ENCODE peak calls at places on chromosome 17, in ten cellular contexts. One of them, this sample, is unnamed.
A peak's percentile ranks its signal among the peaks of the same experiment; 100 is the strongest.

GRCh38 chr17:42653179-42654124 is 5.6 kb upstream of the TUBG2 start:
- DNase-seq in A549: no peak
- DNase-seq in tibial artery: peak; percentile 89
- DNase-seq in uterus: peak; percentile 82
- DNase-seq in tibial nerve: peak; percentile 61
- DNase-seq in AG09309: peak; percentile 53
- DNase-seq in fibroblast of pulmonary artery: peak; percentile 70
- DNase-seq in H7: peak; percentile 82
- DNase-seq in colonic mucosa: peak; percentile 54
- DNase-seq in astrocyte of the spinal cord: peak; percentile 73
- DNase-seq in this sample: no peak

GRCh38 chr17:44749076-44750020 is 9.4 kb upstream of the ADAM11 start:
- DNase-seq in A549: no peak
- DNase-seq in tibial artery: no peak
- DNase-seq in uterus: peak; percentile 48
- DNase-seq in tibial nerve: no peak
- DNase-seq in AG09309: no peak
- DNase-seq in fibroblast of pulmonary artery: no peak
- DNase-seq in H7: peak; percentile 64
- DNase-seq in colonic mucosa: no peak
- DNase-seq in astrocyte of the spinal cord: no peak
- DNase-seq in this sample: no peak

GRCh38 chr17:37062036-37062435 is 113.3 kb downstream of the AATF start:
- DNase-seq in A549: no peak
- DNase-seq in tibial artery: no peak
- DNase-seq in uterus: no peak
- DNase-seq in tibial nerve: no peak
- DNase-seq in AG09309: no peak
- DNase-seq in fibroblast of pulmonary artery: no peak
- DNase-seq in H7: peak; percentile 22
- DNase-seq in colonic mucosa: no peak
- DNase-seq in astrocyte of the spinal cord: no peak
- DNase-seq in this sample: no peak

GRCh38 chr17:1860978-1861377 is 31.2 kb downstream of the RPA1 start:
- DNase-seq in A549: no peak
- DNase-seq in tibial artery: no peak
- DNase-seq in uterus: no peak
- DNase-seq in tibial nerve: no peak
- DNase-seq in AG09309: no peak
- DNase-seq in fibroblast of pulmonary artery: no peak
- DNase-seq in H7: no peak
- DNase-seq in colonic mucosa: no peak
- DNase-seq in astrocyte of the spinal cord: no peak
- DNase-seq in this sample: no peak

GRCh38 chr17:34243732-34244299 is 11.3 kb upstream of the CCL2 start:
- DNase-seq in A549: no peak
- DNase-seq in tibial artery: no peak
- DNase-seq in uterus: no peak
- DNase-seq in tibial nerve: no peak
- DNase-seq in AG09309: no peak
- DNase-seq in fibroblast of pulmonary artery: no peak
- DNase-seq in H7: no peak
- DNase-seq in colonic mucosa: no peak
- DNase-seq in astrocyte of the spinal cord: no peak
- DNase-seq in this sample: no peak

GRCh38 chr17:8956521-8956920 is 9.0 kb downstream of the PIK3R5 start:
- DNase-seq in A549: no peak
- DNase-seq in tibial artery: no peak
- DNase-seq in uterus: no peak
- DNase-seq in tibial nerve: no peak
- DNase-seq in AG09309: no peak
- DNase-seq in fibroblast of pulmonary artery: no peak
- DNase-seq in H7: no peak
- DNase-seq in colonic mucosa: no peak
- DNase-seq in astrocyte of the spinal cord: no peak
- DNase-seq in this sample: no peak

GRCh38 chr17:36937001-36937960 is at the start of gene LHX1:
- DNase-seq in A549: no peak
- DNase-seq in tibial artery: no peak
- DNase-seq in uterus: no peak
- DNase-seq in tibial nerve: no peak
- DNase-seq in AG09309: no peak
- DNase-seq in fibroblast of pulmonary artery: no peak
- DNase-seq in H7: peak; percentile 87
- DNase-seq in colonic mucosa: no peak
- DNase-seq in astrocyte of the spinal cord: no peak
- DNase-seq in this sample: no peak

GRCh38 chr17:49519781-49520180 is 24.7 kb downstream of the NGFR start:
- DNase-seq in A549: no peak
- DNase-seq in tibial artery: no peak
- DNase-seq in uterus: no peak
- DNase-seq in tibial nerve: peak; percentile 39
- DNase-seq in AG09309: no peak
- DNase-seq in fibroblast of pulmonary artery: no peak
- DNase-seq in H7: peak; percentile 35
- DNase-seq in colonic mucosa: no peak
- DNase-seq in astrocyte of the spinal cord: no peak
- DNase-seq in this sample: no peak

GRCh38 chr17:2380225-2380922 is 20.5 kb downstream of the MNT start:
- DNase-seq in A549: no peak
- DNase-seq in tibial artery: no peak
- DNase-seq in uterus: no peak
- DNase-seq in tibial nerve: no peak
- DNase-seq in AG09309: no peak
- DNase-seq in fibroblast of pulmonary artery: no peak
- DNase-seq in H7: no peak
- DNase-seq in colonic mucosa: no peak
- DNase-seq in astrocyte of the spinal cord: no peak
- DNase-seq in this sample: no peak

GRCh38 chr17:48633266-48633816 is 7.2 kb upstream of the HOXB9 start:
- DNase-seq in A549: no peak
- DNase-seq in tibial artery: no peak
- DNase-seq in uterus: no peak
- DNase-seq in tibial nerve: no peak
- DNase-seq in AG09309: no peak
- DNase-seq in fibroblast of pulmonary artery: no peak
- DNase-seq in H7: peak; percentile 69
- DNase-seq in colonic mucosa: peak; percentile 46
- DNase-seq in astrocyte of the spinal cord: no peak
- DNase-seq in this sample: no peak

GRCh38 chr17:65359016-65359415 is 202.4 kb downstream of the AXIN2 start:
- DNase-seq in A549: no peak
- DNase-seq in tibial artery: no peak
- DNase-seq in uterus: no peak
- DNase-seq in tibial nerve: no peak
- DNase-seq in AG09309: peak; percentile 46
- DNase-seq in fibroblast of pulmonary artery: peak; percentile 78
- DNase-seq in H7: no peak
- DNase-seq in colonic mucosa: no peak
- DNase-seq in astrocyte of the spinal cord: peak; percentile 82
- DNase-seq in this sample: no peak

GRCh38 chr17:31558748-31559646 is 167.5 kb downstream of the RAB11FIP4 start:
- DNase-seq in A549: peak; percentile 91
- DNase-seq in tibial artery: peak; percentile 90
- DNase-seq in uterus: peak; percentile 82
- DNase-seq in tibial nerve: peak; percentile 57
- DNase-seq in AG09309: no peak
- DNase-seq in fibroblast of pulmonary artery: peak; percentile 79
- DNase-seq in H7: peak; percentile 96
- DNase-seq in colonic mucosa: peak; percentile 78
- DNase-seq in astrocyte of the spinal cord: peak; percentile 78
- DNase-seq in this sample: peak; percentile 65

GRCh38 chr17:66524848-66525247 is 222.4 kb downstream of the PRKCA start:
- DNase-seq in A549: no peak
- DNase-seq in tibial artery: no peak
- DNase-seq in uterus: no peak
- DNase-seq in tibial nerve: no peak
- DNase-seq in AG09309: no peak
- DNase-seq in fibroblast of pulmonary artery: no peak
- DNase-seq in H7: no peak
- DNase-seq in colonic mucosa: no peak
- DNase-seq in astrocyte of the spinal cord: no peak
- DNase-seq in this sample: no peak

GRCh38 chr17:18314059-18314730 is 599 bp downstream of the TOP3A start:
- DNase-seq in A549: no peak
- DNase-seq in tibial artery: no peak
- DNase-seq in uterus: no peak
- DNase-seq in tibial nerve: no peak
- DNase-seq in AG09309: no peak
- DNase-seq in fibroblast of pulmonary artery: peak; percentile 16
- DNase-seq in H7: no peak
- DNase-seq in colonic mucosa: peak; percentile 41
- DNase-seq in astrocyte of the spinal cord: peak; percentile 21
- DNase-seq in this sample: no peak

GRCh38 chr17:57420674-57421392 is 164.5 kb downstream of the MSI2 start:
- DNase-seq in A549: no peak
- DNase-seq in tibial artery: no peak
- DNase-seq in uterus: peak; percentile 36
- DNase-seq in tibial nerve: no peak
- DNase-seq in AG09309: no peak
- DNase-seq in fibroblast of pulmonary artery: no peak
- DNase-seq in H7: no peak
- DNase-seq in colonic mucosa: peak; percentile 71
- DNase-seq in astrocyte of the spinal cord: no peak
- DNase-seq in this sample: no peak

GRCh38 chr17:31446195-31446967 is 54.9 kb downstream of the RAB11FIP4 start:
- DNase-seq in A549: no peak
- DNase-seq in tibial artery: no peak
- DNase-seq in uterus: no peak
- DNase-seq in tibial nerve: no peak
- DNase-seq in AG09309: no peak
- DNase-seq in fibroblast of pulmonary artery: peak; percentile 8
- DNase-seq in H7: no peak
- DNase-seq in colonic mucosa: no peak
- DNase-seq in astrocyte of the spinal cord: no peak
- DNase-seq in this sample: no peak

GRCh38 chr17:35587074-35587961 is at the start of gene AP2B1:
- DNase-seq in A549: peak; percentile 95
- DNase-seq in tibial artery: peak; percentile 97
- DNase-seq in uterus: peak; percentile 94
- DNase-seq in tibial nerve: peak; percentile 98
- DNase-seq in AG09309: peak; percentile 81
- DNase-seq in fibroblast of pulmonary artery: peak; percentile 98
- DNase-seq in H7: peak; percentile 85
- DNase-seq in colonic mucosa: peak; percentile 95
- DNase-seq in astrocyte of the spinal cord: peak; percentile 98
- DNase-seq in this sample: peak; percentile 94

GRCh38 chr17:9658593-9659211 is 13.4 kb downstream of the USP43 start:
- DNase-seq in A549: no peak
- DNase-seq in tibial artery: no peak
- DNase-seq in uterus: no peak
- DNase-seq in tibial nerve: no peak
- DNase-seq in AG09309: no peak
- DNase-seq in fibroblast of pulmonary artery: no peak
- DNase-seq in H7: no peak
- DNase-seq in colonic mucosa: peak; percentile 64
- DNase-seq in astrocyte of the spinal cord: peak; percentile 70
- DNase-seq in this sample: no peak

GRCh38 chr17:10149573-10150399 is 48.6 kb downstream of the GAS7 start:
- DNase-seq in A549: no peak
- DNase-seq in tibial artery: no peak
- DNase-seq in uterus: no peak
- DNase-seq in tibial nerve: peak; percentile 39
- DNase-seq in AG09309: no peak
- DNase-seq in fibroblast of pulmonary artery: peak; percentile 78
- DNase-seq in H7: no peak
- DNase-seq in colonic mucosa: no peak
- DNase-seq in astrocyte of the spinal cord: peak; percentile 73
- DNase-seq in this sample: peak; percentile 72

GRCh38 chr17:78986048-78986648 is 6.4 kb upstream of the LGALS3BP start:
- DNase-seq in A549: no peak
- DNase-seq in tibial artery: no peak
- DNase-seq in uterus: no peak
- DNase-seq in tibial nerve: no peak
- DNase-seq in AG09309: no peak
- DNase-seq in fibroblast of pulmonary artery: peak; percentile 81
- DNase-seq in H7: no peak
- DNase-seq in colonic mucosa: peak; percentile 53
- DNase-seq in astrocyte of the spinal cord: peak; percentile 47
- DNase-seq in this sample: peak; percentile 70
- H3K4me3 ChIP-seq in A549: peak overlapping the region; percentile 29
- H3K4me3 ChIP-seq in tibial artery: peak overlapping the region; percentile 36
- H3K4me3 ChIP-seq in uterus: peak overlapping the region; percentile 20
- H3K4me3 ChIP-seq in tibial nerve: no peak overlapping the region
- H3K4me3 ChIP-seq in AG09309: peak overlapping the region; percentile 18
- H3K4me3 ChIP-seq in fibroblast of pulmonary artery: peak overlapping the region; percentile 34
- H3K4me3 ChIP-seq in H7: no peak overlapping the region
- H3K4me3 ChIP-seq in colonic mucosa: no peak overlapping the region
- H3K4me3 ChIP-seq in astrocyte of the spinal cord: peak overlapping the region; percentile 21
- H3K4me3 ChIP-seq in this sample: no peak overlapping the region

GRCh38 chr17:7838291-7839075 is 4.5 kb downstream of the KDM6B start:
- DNase-seq in A549: no peak
- DNase-seq in tibial artery: peak; percentile 62
- DNase-seq in uterus: peak; percentile 48
- DNase-seq in tibial nerve: no peak
- DNase-seq in AG09309: no peak
- DNase-seq in fibroblast of pulmonary artery: peak; percentile 86
- DNase-seq in H7: peak; percentile 83
- DNase-seq in colonic mucosa: peak; percentile 69
- DNase-seq in astrocyte of the spinal cord: peak; percentile 56
- DNase-seq in this sample: no peak
- H3K4me3 ChIP-seq in A549: peak overlapping the region; percentile 34
- H3K4me3 ChIP-seq in tibial artery: peak overlapping the region; percentile 9
- H3K4me3 ChIP-seq in uterus: no peak overlapping the region
- H3K4me3 ChIP-seq in tibial nerve: no peak overlapping the region
- H3K4me3 ChIP-seq in AG09309: peak overlapping the region; percentile 39
- H3K4me3 ChIP-seq in fibroblast of pulmonary artery: peak overlapping the region; percentile 69
- H3K4me3 ChIP-seq in H7: no peak overlapping the region
- H3K4me3 ChIP-seq in colonic mucosa: peak overlapping the region; percentile 14
- H3K4me3 ChIP-seq in astrocyte of the spinal cord: peak overlapping the region; percentile 74
- H3K4me3 ChIP-seq in this sample: peak overlapping the region; percentile 34

GRCh38 chr17:63927464-63928171 is 4.5 kb downstream of the CD79B start:
- DNase-seq in A549: no peak
- DNase-seq in tibial artery: no peak
- DNase-seq in uterus: no peak
- DNase-seq in tibial nerve: no peak
- DNase-seq in AG09309: no peak
- DNase-seq in fibroblast of pulmonary artery: no peak
- DNase-seq in H7: peak; percentile 56
- DNase-seq in colonic mucosa: no peak
- DNase-seq in astrocyte of the spinal cord: no peak
- DNase-seq in this sample: no peak
- H3K4me3 ChIP-seq in A549: no peak overlapping the region
- H3K4me3 ChIP-seq in tibial artery: no peak overlapping the region
- H3K4me3 ChIP-seq in uterus: no peak overlapping the region
- H3K4me3 ChIP-seq in tibial nerve: no peak overlapping the region
- H3K4me3 ChIP-seq in AG09309: no peak overlapping the region
- H3K4me3 ChIP-seq in fibroblast of pulmonary artery: no peak overlapping the region
- H3K4me3 ChIP-seq in H7: no peak overlapping the region
- H3K4me3 ChIP-seq in colonic mucosa: no peak overlapping the region
- H3K4me3 ChIP-seq in astrocyte of the spinal cord: no peak overlapping the region
- H3K4me3 ChIP-seq in this sample: no peak overlapping the region

DNA sequence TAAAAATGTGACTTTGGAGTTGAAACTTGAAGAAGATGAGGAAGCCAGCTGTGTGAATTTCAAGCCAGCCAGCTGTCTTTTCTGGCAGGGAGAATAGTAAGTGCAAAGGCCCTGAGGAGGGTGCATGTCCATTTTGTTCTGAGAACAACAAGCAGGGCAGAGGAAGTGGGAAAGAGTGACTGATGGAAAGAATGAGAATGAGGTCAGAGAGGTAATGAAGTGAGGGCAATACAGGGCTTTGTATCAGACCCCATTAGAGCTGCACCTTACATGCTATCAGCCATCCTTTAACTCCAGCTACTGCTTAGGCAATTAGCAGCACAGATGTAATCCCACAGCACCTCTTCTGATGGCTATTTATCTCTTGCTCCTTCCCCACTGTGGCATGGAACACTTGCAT is 34.2 kb upstream of the ABCA5 start:
- DNase-seq in A549: no peak
- DNase-seq in tibial artery: no peak
- DNase-seq in uterus: no peak
- DNase-seq in tibial nerve: no peak
- DNase-seq in AG09309: no peak
- DNase-seq in fibroblast of pulmonary artery: no peak
- DNase-seq in H7: no peak
- DNase-seq in colonic mucosa: no peak
- DNase-seq in astrocyte of the spinal cord: no peak
- DNase-seq in this sample: no peak
- H3K4me3 ChIP-seq in A549: no peak overlapping the region
- H3K4me3 ChIP-seq in tibial artery: no peak overlapping the region
- H3K4me3 ChIP-seq in uterus: no peak overlapping the region
- H3K4me3 ChIP-seq in tibial nerve: no peak overlapping the region
- H3K4me3 ChIP-seq in AG09309: no peak overlapping the region
- H3K4me3 ChIP-seq in fibroblast of pulmonary artery: no peak overlapping the region
- H3K4me3 ChIP-seq in H7: no peak overlapping the region
- H3K4me3 ChIP-seq in colonic mucosa: no peak overlapping the region
- H3K4me3 ChIP-seq in astrocyte of the spinal cord: no peak overlapping the region
- H3K4me3 ChIP-seq in this sample: no peak overlapping the region

This sample was measured in HL-60.